ENCODE peak calls at places on chromosomes 3 and 15, in six cellular contexts. One of them, this sample, is unnamed.

GRCh38 chr15:92226020-92226612 is 167.6 kb upstream of the ST8SIA2 start:
- DNase-seq in stomach: no peak
- DNase-seq in heart right ventricle: no peak
- DNase-seq in foreskin fibroblast: no peak
- DNase-seq in brain microvascular endothelial cell: no peak
- DNase-seq in fibroblast of villous mesenchyme: no peak
- DNase-seq in this sample: no peak

GRCh38 chr3:80771085-80771484 is 990.4 kb downstream of the GBE1 start:
- DNase-seq in fibroblast of villous mesenchyme: peak; percentile 89
- DNase-seq in brain microvascular endothelial cell: no peak
- DNase-seq in stomach: no peak
- DNase-seq in heart right ventricle: no peak
- DNase-seq in foreskin fibroblast: no peak
- DNase-seq in this sample: peak; percentile 63

GRCh38 chr15:64197425-64197824 is 34.6 kb upstream of the PPIB start:
- DNase-seq in brain microvascular endothelial cell: no peak
- DNase-seq in stomach: no peak
- DNase-seq in foreskin fibroblast: peak; percentile 56
- DNase-seq in fibroblast of villous mesenchyme: no peak
- DNase-seq in heart right ventricle: no peak
- DNase-seq in this sample: peak; percentile 10

GRCh38 chr3:80612366-80612765 is 844.6 kb upstream of the ROBO1 start:
- DNase-seq in foreskin fibroblast: no peak
- DNase-seq in fibroblast of villous mesenchyme: no peak
- DNase-seq in stomach: no peak
- DNase-seq in brain microvascular endothelial cell: no peak
- DNase-seq in heart right ventricle: no peak
- DNase-seq in this sample: no peak

GRCh38 chr3:176734146-176734545 is 463.1 kb downstream of the TBL1XR1 start:
- DNase-seq in heart right ventricle: no peak
- DNase-seq in brain microvascular endothelial cell: no peak
- DNase-seq in stomach: no peak
- DNase-seq in foreskin fibroblast: no peak
- DNase-seq in fibroblast of villous mesenchyme: no peak
- DNase-seq in this sample: no peak

GRCh38 chr3:155701882-155702465 is 42.9 kb downstream of the PLCH1 start:
- DNase-seq in brain microvascular endothelial cell: peak; percentile 6
- DNase-seq in foreskin fibroblast: peak; percentile 70
- DNase-seq in heart right ventricle: peak; percentile 9
- DNase-seq in stomach: no peak
- DNase-seq in fibroblast of villous mesenchyme: peak; percentile 70
- DNase-seq in this sample: peak; percentile 73

GRCh38 chr15:68271854-68272471 is 5.6 kb upstream of the FEM1B start:
- DNase-seq in brain microvascular endothelial cell: peak; percentile 76
- DNase-seq in fibroblast of villous mesenchyme: peak; percentile 67
- DNase-seq in foreskin fibroblast: peak; percentile 87
- DNase-seq in heart right ventricle: no peak
- DNase-seq in stomach: no peak
- DNase-seq in this sample: peak; percentile 81

GRCh38 chr15:67826717-67827560 is 1.6 kb downstream of the SKOR1 start:
- DNase-seq in brain microvascular endothelial cell: no peak
- DNase-seq in fibroblast of villous mesenchyme: no peak
- DNase-seq in foreskin fibroblast: no peak
- DNase-seq in heart right ventricle: no peak
- DNase-seq in stomach: no peak
- DNase-seq in this sample: no peak

GRCh38 chr3:52777127-52777958 is at the start of gene ITIH1:
- DNase-seq in brain microvascular endothelial cell: no peak
- DNase-seq in stomach: peak; percentile 21
- DNase-seq in fibroblast of villous mesenchyme: no peak
- DNase-seq in heart right ventricle: no peak
- DNase-seq in foreskin fibroblast: no peak
- DNase-seq in this sample: no peak

GRCh38 chr3:51283421-51283820 is 101.7 kb upstream of the MANF start:
- DNase-seq in foreskin fibroblast: no peak
- DNase-seq in stomach: no peak
- DNase-seq in fibroblast of villous mesenchyme: no peak
- DNase-seq in brain microvascular endothelial cell: peak; percentile 1
- DNase-seq in heart right ventricle: no peak
- DNase-seq in this sample: no peak

GRCh38 chr3:183538475-183538874 is 17.0 kb downstream of the KLHL6 start:
- DNase-seq in brain microvascular endothelial cell: no peak
- DNase-seq in stomach: no peak
- DNase-seq in foreskin fibroblast: no peak
- DNase-seq in heart right ventricle: no peak
- DNase-seq in fibroblast of villous mesenchyme: no peak
- DNase-seq in this sample: no peak

GRCh38 chr3:93989241-93989640 is 9.3 kb downstream of the ARL13B start:
- DNase-seq in heart right ventricle: no peak
- DNase-seq in foreskin fibroblast: no peak
- DNase-seq in stomach: no peak
- DNase-seq in brain microvascular endothelial cell: no peak
- DNase-seq in fibroblast of villous mesenchyme: no peak
- DNase-seq in this sample: no peak

GRCh38 chr3:15633159-15633558 is 31.6 kb downstream of the BTD start:
- DNase-seq in fibroblast of villous mesenchyme: no peak
- DNase-seq in brain microvascular endothelial cell: no peak
- DNase-seq in foreskin fibroblast: no peak
- DNase-seq in heart right ventricle: no peak
- DNase-seq in stomach: no peak
- DNase-seq in this sample: no peak

GRCh38 chr3:194671511-194671899 is 486 bp downstream of the LSG1 start:
- DNase-seq in stomach: no peak
- DNase-seq in heart right ventricle: no peak
- DNase-seq in brain microvascular endothelial cell: peak; percentile 40
- DNase-seq in foreskin fibroblast: peak; percentile 74
- DNase-seq in fibroblast of villous mesenchyme: peak; percentile 55
- DNase-seq in this sample: peak; percentile 73

GRCh38 chr3:31402118-31402517 is 130.6 kb upstream of the STT3B start:
- DNase-seq in fibroblast of villous mesenchyme: no peak
- DNase-seq in heart right ventricle: no peak
- DNase-seq in foreskin fibroblast: no peak
- DNase-seq in brain microvascular endothelial cell: no peak
- DNase-seq in stomach: no peak
- DNase-seq in this sample: no peak

GRCh38 chr3:120497318-120497717 is 46.5 kb upstream of the FSTL1 start:
- DNase-seq in foreskin fibroblast: peak; percentile 95
- DNase-seq in heart right ventricle: peak; percentile 42
- DNase-seq in brain microvascular endothelial cell: peak; percentile 95
- DNase-seq in stomach: no peak
- DNase-seq in fibroblast of villous mesenchyme: peak; percentile 73
- DNase-seq in this sample: peak; percentile 96

GRCh38 chr3:192902481-192903023 is 15.1 kb downstream of the MB21D2 start:
- DNase-seq in stomach: peak; percentile 45
- DNase-seq in fibroblast of villous mesenchyme: peak; percentile 70
- DNase-seq in brain microvascular endothelial cell: no peak
- DNase-seq in heart right ventricle: no peak
- DNase-seq in foreskin fibroblast: no peak
- DNase-seq in this sample: no peak

GRCh38 chr3:12752803-12753202 is 6.3 kb downstream of the TMEM40 start:
- DNase-seq in heart right ventricle: no peak
- DNase-seq in fibroblast of villous mesenchyme: no peak
- DNase-seq in stomach: no peak
- DNase-seq in brain microvascular endothelial cell: no peak
- DNase-seq in foreskin fibroblast: peak; percentile 26
- DNase-seq in this sample: no peak

GRCh38 chr15:69664572-69665326 is 212.1 kb downstream of the RPLP1 start:
- DNase-seq in heart right ventricle: no peak
- DNase-seq in brain microvascular endothelial cell: no peak
- DNase-seq in stomach: no peak
- DNase-seq in foreskin fibroblast: no peak
- DNase-seq in fibroblast of villous mesenchyme: no peak
- DNase-seq in this sample: no peak

GRCh38 chr3:170038434-170039110 is 777 bp downstream of the GPR160 start:
- DNase-seq in fibroblast of villous mesenchyme: no peak
- DNase-seq in heart right ventricle: no peak
- DNase-seq in brain microvascular endothelial cell: no peak
- DNase-seq in stomach: peak; percentile 68
- DNase-seq in foreskin fibroblast: peak; percentile 20
- DNase-seq in this sample: no peak
- TF ChIP-seq CTCF in fibroblast of villous mesenchyme: no peak
- TF ChIP-seq CTCF in heart right ventricle: peak; percentile 13
- TF ChIP-seq CTCF in brain microvascular endothelial cell: peak; percentile 30
- TF ChIP-seq CTCF in stomach: peak; percentile 53
- TF ChIP-seq CTCF in foreskin fibroblast: no peak
- TF ChIP-seq CTCF in this sample: no peak

GRCh38 chr3:129606522-129607390 is at the start of gene PLXND1:
- DNase-seq in brain microvascular endothelial cell: peak; percentile 62
- DNase-seq in stomach: peak; percentile 61
- DNase-seq in heart right ventricle: peak; percentile 83
- DNase-seq in fibroblast of villous mesenchyme: peak; percentile 75
- DNase-seq in foreskin fibroblast: peak; percentile 84
- DNase-seq in this sample: peak; percentile 71

GRCh38 chr3:129609591-129610169 is 3.2 kb upstream of the PLXND1 start:
- DNase-seq in fibroblast of villous mesenchyme: no peak
- DNase-seq in heart right ventricle: no peak
- DNase-seq in foreskin fibroblast: no peak
- DNase-seq in stomach: no peak
- DNase-seq in brain microvascular endothelial cell: peak; percentile 75
- DNase-seq in this sample: peak; percentile 61

GRCh38 chr3:129608936-129609590 is 2.6 kb upstream of the PLXND1 start:
- DNase-seq in stomach: no peak
- DNase-seq in brain microvascular endothelial cell: no peak
- DNase-seq in heart right ventricle: no peak
- DNase-seq in foreskin fibroblast: no peak
- DNase-seq in fibroblast of villous mesenchyme: no peak
- DNase-seq in this sample: no peak

GRCh38 chr3:129607391-129608068 is 1.1 kb upstream of the PLXND1 start:
- DNase-seq in foreskin fibroblast: no peak
- DNase-seq in brain microvascular endothelial cell: no peak
- DNase-seq in stomach: no peak
- DNase-seq in heart right ventricle: no peak
- DNase-seq in fibroblast of villous mesenchyme: no peak
- DNase-seq in this sample: no peak

DNA sequence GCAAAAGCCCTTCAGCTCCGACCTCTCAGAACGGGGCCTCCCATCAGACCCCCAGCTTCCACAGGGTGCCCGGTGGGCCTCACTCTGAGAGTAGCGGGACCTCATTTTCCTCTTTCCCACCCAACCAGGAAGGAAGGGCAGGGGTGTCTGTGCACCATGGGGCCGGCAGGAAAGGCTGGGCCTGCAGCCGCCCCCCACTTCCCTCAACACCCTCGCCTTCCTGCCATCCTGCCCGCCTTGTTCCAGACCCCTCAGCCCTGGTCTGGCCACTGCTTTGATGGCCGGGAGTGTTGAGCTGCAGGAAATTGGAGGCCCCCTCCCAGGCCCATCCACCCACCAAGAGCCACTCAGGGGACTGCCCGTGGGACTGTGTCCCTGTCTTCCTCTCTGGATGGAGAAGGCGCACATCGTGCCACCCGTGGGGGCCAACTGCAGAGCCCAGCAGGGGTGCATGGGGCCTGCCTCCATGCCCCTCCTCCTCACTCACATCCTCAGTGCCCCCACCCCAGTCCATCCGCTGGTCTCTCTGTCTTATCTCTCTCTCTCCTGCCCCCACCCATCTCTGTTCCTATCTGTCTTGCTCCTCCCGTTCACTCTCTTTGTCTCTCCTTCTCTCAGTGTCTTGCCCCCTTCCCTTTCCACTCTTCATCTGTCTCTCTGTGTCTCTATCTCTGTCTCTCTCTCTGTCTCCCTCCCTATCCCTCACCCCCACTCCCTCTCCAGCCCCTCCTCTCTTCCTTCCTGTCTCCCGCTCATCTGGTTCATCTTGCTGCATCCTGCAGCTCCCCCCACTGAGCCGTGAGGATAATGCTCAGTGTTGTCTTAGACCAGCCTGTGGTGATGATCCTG is 1.8 kb upstream of the PLXND1 start:
- DNase-seq in stomach: no peak
- DNase-seq in foreskin fibroblast: peak; percentile 77
- DNase-seq in brain microvascular endothelial cell: peak; percentile 60
- DNase-seq in heart right ventricle: no peak
- DNase-seq in fibroblast of villous mesenchyme: peak; percentile 77
- DNase-seq in this sample: peak; percentile 78
- H3K4me3 ChIP-seq in stomach: no peak overlapping the region
- H3K4me3 ChIP-seq in foreskin fibroblast: no peak overlapping the region
- H3K4me3 ChIP-seq in brain microvascular endothelial cell: no peak overlapping the region
- H3K4me3 ChIP-seq in heart right ventricle: peak overlapping the region; percentile 61
- H3K4me3 ChIP-seq in fibroblast of villous mesenchyme: no peak overlapping the region
- H3K4me3 ChIP-seq in this sample: no peak overlapping the region

GRCh38 chr3:179450321-179450720 is 949 bp downstream of the GNB4 start:
- DNase-seq in heart right ventricle: no peak
- DNase-seq in stomach: no peak
- DNase-seq in foreskin fibroblast: peak; percentile 39
- DNase-seq in fibroblast of villous mesenchyme: peak; percentile 48
- DNase-seq in brain microvascular endothelial cell: no peak
- DNase-seq in this sample: peak; percentile 39

GRCh38 chr3:179450901-179451334 is 352 bp downstream of the GNB4 start:
- DNase-seq in stomach: no peak
- DNase-seq in brain microvascular endothelial cell: peak; percentile 25
- DNase-seq in foreskin fibroblast: peak; percentile 67
- DNase-seq in heart right ventricle: peak; percentile 39
- DNase-seq in fibroblast of villous mesenchyme: peak; percentile 37
- DNase-seq in this sample: peak; percentile 40

GRCh38 chr3:179447251-179447650 is 4.0 kb downstream of the GNB4 start:
- DNase-seq in heart right ventricle: no peak
- DNase-seq in foreskin fibroblast: no peak
- DNase-seq in brain microvascular endothelial cell: no peak
- DNase-seq in fibroblast of villous mesenchyme: no peak
- DNase-seq in stomach: no peak
- DNase-seq in this sample: no peak

GRCh38 chr3:179449621-179450020 is 1.6 kb downstream of the GNB4 start:
- DNase-seq in heart right ventricle: no peak
- DNase-seq in fibroblast of villous mesenchyme: peak; percentile 29
- DNase-seq in brain microvascular endothelial cell: no peak
- DNase-seq in foreskin fibroblast: peak; percentile 42
- DNase-seq in stomach: no peak
- DNase-seq in this sample: peak; percentile 58

GRCh38 chr3:179446501-179446900 is 4.8 kb downstream of the GNB4 start:
- DNase-seq in fibroblast of villous mesenchyme: peak; percentile 29
- DNase-seq in foreskin fibroblast: peak; percentile 54
- DNase-seq in brain microvascular endothelial cell: no peak
- DNase-seq in heart right ventricle: no peak
- DNase-seq in stomach: no peak
- DNase-seq in this sample: peak; percentile 62
- TF ChIP-seq CTCF in fibroblast of villous mesenchyme: peak; percentile 42
- TF ChIP-seq CTCF in foreskin fibroblast: peak; percentile 39
- TF ChIP-seq CTCF in brain microvascular endothelial cell: peak; percentile 34
- TF ChIP-seq CTCF in heart right ventricle: peak; percentile 54
- TF ChIP-seq CTCF in stomach: peak; percentile 17
- TF ChIP-seq CTCF in this sample: peak; percentile 48

GRCh38 chr15:100968043-100968966 is 49.1 kb downstream of the LRRK1 start:
- DNase-seq in brain microvascular endothelial cell: peak; percentile 72
- DNase-seq in foreskin fibroblast: peak; percentile 66
- DNase-seq in stomach: no peak
- DNase-seq in fibroblast of villous mesenchyme: peak; percentile 81
- DNase-seq in heart right ventricle: no peak
- DNase-seq in this sample: peak; percentile 93

GRCh38 chr15:100975043-100975442 is 55.9 kb downstream of the LRRK1 start:
- DNase-seq in heart right ventricle: no peak
- DNase-seq in brain microvascular endothelial cell: no peak
- DNase-seq in stomach: no peak
- DNase-seq in fibroblast of villous mesenchyme: no peak
- DNase-seq in foreskin fibroblast: no peak
- DNase-seq in this sample: no peak

GRCh38 chr15:100973351-100974034 is 54.3 kb downstream of the LRRK1 start:
- DNase-seq in brain microvascular endothelial cell: no peak
- DNase-seq in stomach: no peak
- DNase-seq in foreskin fibroblast: no peak
- DNase-seq in fibroblast of villous mesenchyme: no peak
- DNase-seq in heart right ventricle: no peak
- DNase-seq in this sample: no peak

GRCh38 chr15:100966997-100967396 is 47.8 kb downstream of the LRRK1 start:
- DNase-seq in fibroblast of villous mesenchyme: no peak
- DNase-seq in foreskin fibroblast: no peak
- DNase-seq in heart right ventricle: no peak
- DNase-seq in brain microvascular endothelial cell: no peak
- DNase-seq in stomach: no peak
- DNase-seq in this sample: no peak

GRCh38 chr15:100972975-100973350 is 53.8 kb downstream of the LRRK1 start:
- DNase-seq in heart right ventricle: no peak
- DNase-seq in stomach: no peak
- DNase-seq in fibroblast of villous mesenchyme: no peak
- DNase-seq in foreskin fibroblast: no peak
- DNase-seq in brain microvascular endothelial cell: no peak
- DNase-seq in this sample: no peak
- H3K4me3 ChIP-seq in heart right ventricle: peak overlapping the region; percentile 39
- H3K4me3 ChIP-seq in stomach: peak overlapping the region; percentile 41
- H3K4me3 ChIP-seq in fibroblast of villous mesenchyme: peak overlapping the region; percentile 42
- H3K4me3 ChIP-seq in foreskin fibroblast: no peak overlapping the region
- H3K4me3 ChIP-seq in brain microvascular endothelial cell: peak overlapping the region; percentile 53
- H3K4me3 ChIP-seq in this sample: peak overlapping the region; percentile 59